ENCODE peak calls at places on chromosomes 5 and 9, in five cellular contexts. V, A, Q, P and S are unnamed samples.

GRCh38 chr5:132227485-132228240 is at the start of gene P4HA2:
- DNase-seq in V (peak; percentile 92), A (peak; percentile 37), Q (no peak), P (peak; percentile 36), S (no peak)

GRCh38 chr5:38538161-38538560 is 18.3 kb downstream of the LIFR start:
- DNase-seq in V (no peak), A (no peak), Q (no peak), P (peak; percentile 63), S (no peak)

GRCh38 chr5:168030911-168031310 is 260.5 kb upstream of the WWC1 start:
- DNase-seq in V (no peak), A (no peak), Q (no peak), P (no peak), S (no peak)

GRCh38 chr5:44987026-44987425 is 178.3 kb downstream of the MRPS30 start:
- DNase-seq in V (no peak), A (no peak), Q (peak; percentile 70), P (no peak), S (no peak)

GRCh38 chr5:88544131-88544530 is 275.5 kb upstream of the TMEM161B start:
- DNase-seq in V (no peak), A (no peak), Q (no peak), P (no peak), S (no peak)

GRCh38 chr5:95392593-95393182 is 1.5 kb downstream of the FAM81B start:
- DNase-seq in V (no peak), A (no peak), Q (no peak), P (peak; percentile 36), S (no peak)

GRCh38 chr9:122394265-122395242 is 23.7 kb downstream of the PTGS1 start:
- DNase-seq in V (no peak), A (no peak), Q (peak; percentile 49), P (no peak), S (no peak)

GRCh38 chr9:98804083-98804482 is 3.4 kb upstream of the GALNT12 start:
- DNase-seq in V (no peak), A (no peak), Q (no peak), P (no peak), S (no peak)

GRCh38 chr5:75049581-75050274 is 2.6 kb downstream of the GCNT4 start:
- DNase-seq in V (peak; percentile 70), A (peak; percentile 22), Q (no peak), P (peak; percentile 9), S (no peak)

GRCh38 chr9:111634860-111635259 is 3.7 kb downstream of the DNAJC25 start:
- DNase-seq in V (no peak), A (no peak), Q (no peak), P (peak; percentile 37), S (no peak)

GRCh38 chr5:154741415-154741814 is 13.8 kb upstream of the LARP1 start:
- DNase-seq in V (no peak), A (no peak), Q (no peak), P (no peak), S (no peak)

GRCh38 chr5:125058185-125058826 is 311.9 kb upstream of the ZNF608 start:
- DNase-seq in V (no peak), A (no peak), Q (no peak), P (peak; percentile 77), S (no peak)

GRCh38 chr9:8255852-8256251 is 456.3 kb upstream of the DMAC1 start:
- DNase-seq in V (no peak), A (no peak), Q (no peak), P (no peak), S (no peak)

GRCh38 chr9:87086111-87086510 is 138.8 kb upstream of the GAS1 start:
- DNase-seq in V (no peak), A (no peak), Q (no peak), P (no peak), S (no peak)

GRCh38 chr9:135607401-135608293 is 31.7 kb downstream of the GLT6D1 start:
- DNase-seq in V (peak; percentile 18), A (no peak), Q (no peak), P (no peak), S (no peak)

GRCh38 chr5:149456597-149457392 is 77.7 kb upstream of the IL17B start:
- DNase-seq in V (no peak), A (no peak), Q (no peak), P (no peak), S (no peak)

GRCh38 chr5:153456354-153456753 is 34.1 kb upstream of the GRIA1 start:
- DNase-seq in V (no peak), A (no peak), Q (no peak), P (no peak), S (no peak)

GRCh38 chr5:150489358-150490295 is 18.3 kb upstream of the NDST1 start:
- DNase-seq in V (no peak), A (peak; percentile 51), Q (no peak), P (no peak), S (no peak)

GRCh38 chr9:91458905-91459304 is 35.3 kb upstream of the NFIL3 start:
- DNase-seq in V (no peak), A (no peak), Q (no peak), P (no peak), S (no peak)

GRCh38 chr5:59943721-59944120 is 50.2 kb upstream of the PDE4D start:
- DNase-seq in V (no peak), A (no peak), Q (no peak), P (no peak), S (no peak)

GRCh38 chr9:6695121-6695814 is 49.7 kb upstream of the GLDC start:
- DNase-seq in V (no peak), A (no peak), Q (no peak), P (no peak), S (no peak)

GRCh38 chr5:157198277-157199058 is 17.8 kb downstream of the ITK start:
- DNase-seq in V (peak; percentile 29), A (no peak), Q (no peak), P (no peak), S (peak; percentile 37)

GRCh38 chr9:85742630-85742928 is 825 bp upstream of the AGTPBP1 start:
- DNase-seq in V (no peak), A (no peak), Q (peak; percentile 37), P (peak; percentile 37), S (no peak)

GRCh38 chr5:4511996-4512656 is 628.0 kb upstream of the ADAMTS16 start:
- DNase-seq in V (no peak), A (no peak), Q (no peak), P (peak; percentile 39), S (no peak)

GRCh38 chr5:135335031-135335828 is 63.8 kb downstream of the MACROH2A1 start:
- DNase-seq in V (no peak), A (no peak), Q (no peak), P (no peak), S (no peak)

GRCh38 chr9:94800424-94801117 is 74.1 kb downstream of the AOPEP start:
- DNase-seq in V (no peak), A (no peak), Q (no peak), P (no peak), S (no peak)

GRCh38 chr5:138918680-138919079 is 43.5 kb upstream of the LRRTM2 start:
- DNase-seq in V (no peak), A (no peak), Q (no peak), P (no peak), S (no peak)

GRCh38 chr9:133371261-133371711 is 4.6 kb downstream of the SURF4 start:
- DNase-seq in V (no peak), A (no peak), Q (no peak), P (no peak), S (peak; percentile 58)

GRCh38 chr5:87302061-87302460 is 34.4 kb downstream of the RASA1 start:
- DNase-seq in V (no peak), A (no peak), Q (peak; percentile 34), P (no peak), S (no peak)

GRCh38 chr5:167348980-167349379 is 942.5 kb upstream of the WWC1 start:
- DNase-seq in V (no peak), A (no peak), Q (no peak), P (no peak), S (no peak)

GRCh38 chr5:155564541-155564940 is 551.0 kb downstream of the KIF4B start:
- DNase-seq in V (no peak), A (no peak), Q (no peak), P (no peak), S (no peak)

GRCh38 chr9:69427286-69427685 is 102.3 kb downstream of the ENTREP1 start:
- DNase-seq in V (no peak), A (no peak), Q (no peak), P (no peak), S (no peak)

GRCh38 chr5:163397368-163397767 is 40.0 kb upstream of the CCNG1 start:
- DNase-seq in V (no peak), A (no peak), Q (no peak), P (no peak), S (no peak)

GRCh38 chr9:128469070-128469469 is 13.3 kb downstream of the ODF2 start:
- DNase-seq in V (no peak), A (no peak), Q (no peak), P (no peak), S (no peak)

GRCh38 chr9:7879551-7880245 is 80.1 kb upstream of the DMAC1 start:
- DNase-seq in V (no peak), A (no peak), Q (no peak), P (no peak), S (peak; percentile 14)

GRCh38 chr5:135551593-135552447 is 16.1 kb upstream of the NEUROG1 start:
- DNase-seq in V (peak; percentile 78), A (peak; percentile 29), Q (no peak), P (peak; percentile 55), S (peak; percentile 16)

GRCh38 chr5:137666109-137666850 is 69.6 kb downstream of the KLHL3 start:
- DNase-seq in V (peak; percentile 35), A (no peak), Q (no peak), P (no peak), S (no peak)